ENCODE peak calls at places on chromosomes 6 and 20, in four cellular contexts. One of them, this sample, is unnamed.

GRCh38 chr6:153108320-153108719 is 22.8 kb downstream of the RGS17 start:
- DNase-seq in neural progenitor cell: peak
- DNase-seq in GM23248: peak
- DNase-seq in GM12878: no peak
- DNase-seq in this sample: no peak

GRCh38 chr20:49122920-49123319 is 65.2 kb downstream of the STAU1 start:
- DNase-seq in GM12878: no peak
- DNase-seq in neural progenitor cell: no peak
- DNase-seq in GM23248: no peak
- DNase-seq in this sample: no peak

GRCh38 chr6:169714178-169714577 is 10.1 kb downstream of the PHF10 start:
- DNase-seq in GM12878: no peak
- DNase-seq in GM23248: no peak
- DNase-seq in neural progenitor cell: no peak
- DNase-seq in this sample: no peak

GRCh38 chr20:63116412-63117106 is 99.4 kb downstream of the YTHDF1 start:
- DNase-seq in GM12878: no peak
- DNase-seq in neural progenitor cell: peak
- DNase-seq in GM23248: peak
- DNase-seq in this sample: no peak

GRCh38 chr6:119243037-119243436 is 106.5 kb downstream of the MAN1A1 start:
- DNase-seq in GM23248: no peak
- DNase-seq in GM12878: no peak
- DNase-seq in neural progenitor cell: no peak
- DNase-seq in this sample: no peak

GRCh38 chr20:50913976-50914375 is 17.3 kb downstream of the ADNP start:
- DNase-seq in neural progenitor cell: no peak
- DNase-seq in GM12878: no peak
- DNase-seq in GM23248: peak
- DNase-seq in this sample: no peak

GRCh38 chr20:47675190-47676142 is 109.8 kb downstream of the SULF2 start:
- DNase-seq in GM23248: no peak
- DNase-seq in GM12878: no peak
- DNase-seq in neural progenitor cell: peak
- DNase-seq in this sample: no peak

GRCh38 chr20:5127204-5127858 is 523 bp downstream of the CDS2 start:
- DNase-seq in GM12878: peak
- DNase-seq in neural progenitor cell: no peak
- DNase-seq in GM23248: peak
- DNase-seq in this sample: no peak

GRCh38 chr20:57124800-57125399 is 141.5 kb downstream of the BMP7 start:
- DNase-seq in neural progenitor cell: no peak
- DNase-seq in GM12878: peak
- DNase-seq in GM23248: no peak
- DNase-seq in this sample: no peak

GRCh38 chr6:13767121-13767794 is 47.1 kb downstream of the MCUR1 start:
- DNase-seq in GM12878: no peak
- DNase-seq in GM23248: peak
- DNase-seq in neural progenitor cell: peak
- DNase-seq in this sample: no peak

GRCh38 chr6:37052027-37052628 is 46.7 kb downstream of the FGD2 start:
- DNase-seq in GM23248: no peak
- DNase-seq in neural progenitor cell: peak
- DNase-seq in GM12878: no peak
- DNase-seq in this sample: no peak

GRCh38 chr6:46513533-46513932 is 22.3 kb upstream of the RCAN2 start:
- DNase-seq in GM12878: no peak
- DNase-seq in GM23248: no peak
- DNase-seq in neural progenitor cell: no peak
- DNase-seq in this sample: no peak

GRCh38 chr6:119270545-119270944 is 79.0 kb downstream of the MAN1A1 start:
- DNase-seq in GM23248: no peak
- DNase-seq in neural progenitor cell: no peak
- DNase-seq in GM12878: no peak
- DNase-seq in this sample: no peak

GRCh38 chr6:10268661-10269060 is 146.2 kb downstream of the TFAP2A start:
- DNase-seq in neural progenitor cell: peak
- DNase-seq in GM12878: no peak
- DNase-seq in GM23248: no peak
- DNase-seq in this sample: no peak

GRCh38 chr20:3804781-3805180 is 8.7 kb downstream of the CDC25B start:
- DNase-seq in GM12878: no peak
- DNase-seq in GM23248: no peak
- DNase-seq in neural progenitor cell: no peak
- DNase-seq in this sample: no peak

GRCh38 chr6:157244175-157244574 is 79.1 kb downstream of the TMEM242 start:
- DNase-seq in GM12878: no peak
- DNase-seq in GM23248: peak
- DNase-seq in neural progenitor cell: no peak
- DNase-seq in this sample: no peak

GRCh38 chr6:5276596-5276995 is 15.3 kb downstream of the FARS2 start:
- DNase-seq in GM23248: no peak
- DNase-seq in neural progenitor cell: peak
- DNase-seq in GM12878: no peak
- DNase-seq in this sample: no peak
- H3K4me3 ChIP-seq in GM23248: no peak
- H3K4me3 ChIP-seq in neural progenitor cell: no peak
- H3K4me3 ChIP-seq in GM12878: no peak
- H3K4me3 ChIP-seq in this sample: no peak

GRCh38 chr6:162857321-162857720 is 129.5 kb downstream of the PACRG start:
- DNase-seq in GM23248: no peak
- DNase-seq in GM12878: no peak
- DNase-seq in neural progenitor cell: peak
- DNase-seq in this sample: no peak

GRCh38 chr6:162854228-162854627 is 126.5 kb downstream of the PACRG start:
- DNase-seq in GM12878: no peak
- DNase-seq in GM23248: no peak
- DNase-seq in neural progenitor cell: no peak
- DNase-seq in this sample: no peak

GRCh38 chr6:162856885-162857284 is 129.1 kb downstream of the PACRG start:
- DNase-seq in GM12878: no peak
- DNase-seq in neural progenitor cell: peak
- DNase-seq in GM23248: peak
- DNase-seq in this sample: peak

GRCh38 chr6:162852810-162853577 is 125.2 kb downstream of the PACRG start:
- DNase-seq in neural progenitor cell: peak
- DNase-seq in GM12878: no peak
- DNase-seq in GM23248: no peak
- DNase-seq in this sample: no peak

GRCh38 chr6:162854734-162855191 is 127.0 kb downstream of the PACRG start:
- DNase-seq in GM12878: no peak
- DNase-seq in neural progenitor cell: peak
- DNase-seq in GM23248: no peak
- DNase-seq in this sample: no peak
- TF ChIP-seq EZH2 in GM12878: no peak
- TF ChIP-seq EZH2 in neural progenitor cell: no peak
- TF ChIP-seq EZH2 in GM23248: no peak
- TF ChIP-seq EZH2 in this sample: no peak

GRCh38 chr6:133683603-133684002 is 205.3 kb upstream of the TCF21 start:
- DNase-seq in neural progenitor cell: no peak
- DNase-seq in GM23248: no peak
- DNase-seq in GM12878: no peak
- DNase-seq in this sample: no peak

GRCh38 chr6:133680994-133681393 is 207.9 kb upstream of the TCF21 start:
- DNase-seq in GM12878: no peak
- DNase-seq in neural progenitor cell: no peak
- DNase-seq in GM23248: no peak
- DNase-seq in this sample: no peak

GRCh38 chr6:133682506-133683290 is 206.2 kb upstream of the TCF21 start:
- DNase-seq in GM12878: no peak
- DNase-seq in GM23248: peak
- DNase-seq in neural progenitor cell: no peak
- DNase-seq in this sample: no peak

GRCh38 chr6:133681880-133682279 is 207.0 kb upstream of the TCF21 start:
- DNase-seq in neural progenitor cell: peak
- DNase-seq in GM12878: no peak
- DNase-seq in GM23248: no peak
- DNase-seq in this sample: no peak
- H2AFZ ChIP-seq in neural progenitor cell: peak
- H2AFZ ChIP-seq in GM12878: no peak
- H2AFZ ChIP-seq in GM23248: peak
- H2AFZ ChIP-seq in this sample: no peak

GRCh38 chr20:58853466-58853865 is 950 bp downstream of the GNAS start:
- DNase-seq in GM23248: no peak
- DNase-seq in GM12878: no peak
- DNase-seq in neural progenitor cell: no peak
- DNase-seq in this sample: no peak

GRCh38 chr20:58851969-58852458 is 502 bp upstream of the GNAS start:
- DNase-seq in GM23248: no peak
- DNase-seq in neural progenitor cell: no peak
- DNase-seq in GM12878: no peak
- DNase-seq in this sample: no peak

GRCh38 chr20:58852559-58853271 is at the start of gene GNAS:
- DNase-seq in neural progenitor cell: peak
- DNase-seq in GM23248: peak
- DNase-seq in GM12878: no peak
- DNase-seq in this sample: no peak

GRCh38 chr20:58851221-58851968 is 693 bp upstream of the GNAS-AS1 start:
- DNase-seq in neural progenitor cell: peak
- DNase-seq in GM23248: peak
- DNase-seq in GM12878: no peak
- DNase-seq in this sample: no peak

DNA sequence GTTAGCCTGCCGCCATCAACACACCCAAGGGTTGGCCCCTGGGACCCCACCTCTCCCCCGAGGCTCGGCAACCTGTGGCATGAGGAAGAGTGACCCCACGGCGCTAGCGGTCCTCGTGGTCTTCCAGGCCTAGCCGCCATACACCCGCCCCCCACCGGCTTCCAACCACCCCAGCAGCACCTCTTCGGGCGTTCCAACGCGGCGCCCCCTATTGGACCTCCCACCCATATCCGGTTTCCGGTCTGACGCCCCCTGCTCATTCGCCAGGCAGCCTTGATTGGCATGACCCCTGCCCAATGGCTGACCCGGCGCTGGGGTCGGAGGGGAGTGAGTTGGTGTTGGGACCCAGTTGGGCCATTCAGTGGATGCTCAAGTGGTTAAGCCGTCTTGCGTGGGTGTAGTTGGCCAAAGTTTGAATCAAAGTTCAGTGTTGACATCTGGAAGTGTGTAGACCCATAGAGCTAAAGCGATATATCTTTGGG is at the start of gene GNAS-AS1:
- DNase-seq in GM23248: peak
- DNase-seq in neural progenitor cell: peak
- DNase-seq in GM12878: peak
- DNase-seq in this sample: no peak
- H3K4me3 ChIP-seq in GM23248: peak
- H3K4me3 ChIP-seq in neural progenitor cell: peak
- H3K4me3 ChIP-seq in GM12878: peak
- H3K4me3 ChIP-seq in this sample: peak

GRCh38 chr20:1803216-1804128 is 91.7 kb upstream of the SIRPA start:
- DNase-seq in neural progenitor cell: peak
- DNase-seq in GM12878: no peak
- DNase-seq in GM23248: peak
- DNase-seq in this sample: no peak
- TF ChIP-seq EZH2 in neural progenitor cell: peak
- TF ChIP-seq EZH2 in GM12878: no peak
- TF ChIP-seq EZH2 in GM23248: no peak
- TF ChIP-seq EZH2 in this sample: no peak

GRCh38 chr6:78607188-78607587 is 260.2 kb upstream of the IRAK1BP1 start:
- DNase-seq in neural progenitor cell: no peak
- DNase-seq in GM23248: peak
- DNase-seq in GM12878: no peak
- DNase-seq in this sample: no peak
- H2AFZ ChIP-seq in neural progenitor cell: no peak
- H2AFZ ChIP-seq in GM23248: peak
- H2AFZ ChIP-seq in GM12878: no peak
- H2AFZ ChIP-seq in this sample: peak